ENCODE peak calls at places on chromosomes 16 and 17, in four cellular contexts. A is H1, G is HepG2, F is A549. X is an unnamed sample.

GRCh38 chr17:81090361-81091133 is 55.6 kb downstream of the BAIAP2 start:
- DNase-seq in A (peak; percentile 83), G (no peak), F (peak; percentile 44), X (peak; percentile 92)

GRCh38 chr16:85077039-85077438 is 35.2 kb downstream of the CIBAR2 start:
- DNase-seq in A (no peak), G (no peak), F (no peak), X (no peak)

GRCh38 chr17:39553326-39553945 is 54.3 kb downstream of the NEUROD2 start:
- DNase-seq in A (no peak), G (no peak), F (no peak), X (no peak)

GRCh38 chr16:74909665-74910064 is 75.3 kb downstream of the WDR59 start:
- DNase-seq in A (no peak), G (no peak), F (no peak), X (no peak)

GRCh38 chr17:76720211-76720610 is 6.2 kb downstream of the JMJD6 start:
- DNase-seq in A (no peak), G (no peak), F (no peak), X (no peak)

GRCh38 chr16:85422124-85422373 is 191.1 kb upstream of the GSE1 start:
- DNase-seq in A (peak; percentile 47), G (no peak), F (no peak), X (peak; percentile 64)

GRCh38 chr17:55632893-55633292 is 89.8 kb downstream of the TMEM100 start:
- DNase-seq in A (no peak), G (no peak), F (no peak), X (no peak)

GRCh38 chr16:48426244-48427135 is 41.3 kb upstream of the SIAH1 start:
- DNase-seq in A (no peak), G (no peak), F (no peak), X (no peak)

GRCh38 chr16:52002021-52002420 is 544.9 kb downstream of the TOX3 start:
- DNase-seq in A (no peak), G (no peak), F (no peak), X (no peak)

GRCh38 chr16:22890976-22891375 is 77.0 kb downstream of the HS3ST2 start:
- DNase-seq in A (no peak), G (no peak), F (no peak), X (no peak)

GRCh38 chr17:59254742-59255141 is 34.4 kb downstream of the GDPD1 start:
- DNase-seq in A (no peak), G (no peak), F (no peak), X (no peak)

GRCh38 chr17:68385490-68386215 is 71.6 kb downstream of the WIPI1 start:
- DNase-seq in A (no peak), G (no peak), F (no peak), X (no peak)

GRCh38 chr16:2981899-2982250 is 1.6 kb upstream of the PKMYT1 start:
- DNase-seq in A (no peak), G (no peak), F (no peak), X (peak; percentile 51)

GRCh38 chr17:37820313-37821024 is 75.6 kb upstream of the HNF1B start:
- DNase-seq in A (no peak), G (no peak), F (no peak), X (no peak)

GRCh38 chr17:54220829-54221228 is 398.1 kb downstream of the KIF2B start:
- DNase-seq in A (no peak), G (no peak), F (no peak), X (no peak)

GRCh38 chr17:82092094-82092586 is 5.9 kb downstream of the FASN start:
- DNase-seq in A (no peak), G (no peak), F (no peak), X (no peak)

GRCh38 chr16:11431915-11432465 is 86.7 kb downstream of the RMI2 start:
- DNase-seq in A (no peak), G (peak; percentile 80), F (no peak), X (no peak)

GRCh38 chr17:46764709-46765401 is 53.6 kb downstream of the WNT3 start:
- DNase-seq in A (peak; percentile 44), G (no peak), F (no peak), X (peak; percentile 46)

GRCh38 chr17:29710891-29711418 is 88.2 kb upstream of the CORO6 start:
- DNase-seq in A (no peak), G (peak; percentile 35), F (peak; percentile 53), X (peak; percentile 84)

GRCh38 chr16:76386784-76387183 is 109.6 kb downstream of the CNTNAP4 start:
- DNase-seq in A (no peak), G (no peak), F (peak; percentile 13), X (no peak)

GRCh38 chr16:30659507-30660423 is 1.5 kb downstream of the FBRS start:
- DNase-seq in A (no peak), G (no peak), F (no peak), X (peak; percentile 66)

GRCh38 chr17:69457603-69458002 is 43.1 kb downstream of the MAP2K6 start:
- DNase-seq in A (no peak), G (no peak), F (no peak), X (no peak)

GRCh38 chr17:80755650-80756405 is 211.2 kb downstream of the RPTOR start:
- DNase-seq in A (no peak), G (no peak), F (no peak), X (peak; percentile 29)

GRCh38 chr16:81599034-81599744 is 154.6 kb downstream of the CMIP start:
- DNase-seq in A (no peak), G (peak; percentile 20), F (no peak), X (no peak)

GRCh38 chr17:7111784-7112526 is 2.7 kb downstream of the ASGR2 start:
- DNase-seq in A (no peak), G (peak; percentile 23), F (no peak), X (no peak)

GRCh38 chr17:21419299-21420239 is 43.4 kb downstream of the KCNJ12 start:
- DNase-seq in A (no peak), G (no peak), F (no peak), X (no peak)

GRCh38 chr17:38476549-38476948 is 48.3 kb downstream of the ARHGAP23 start:
- DNase-seq in A (no peak), G (no peak), F (no peak), X (no peak)

GRCh38 chr16:86281435-86281834 is 228.9 kb upstream of the FOXF1 start:
- DNase-seq in A (no peak), G (no peak), F (no peak), X (no peak)

GRCh38 chr17:76673729-76674128 is 30.2 kb upstream of the ST6GALNAC1 start:
- DNase-seq in A (no peak), G (no peak), F (no peak), X (no peak)

GRCh38 chr16:9836118-9836736 is 346.0 kb downstream of the GRIN2A start:
- DNase-seq in A (no peak), G (no peak), F (no peak), X (peak; percentile 31)

GRCh38 chr16:57646388-57647039 is 18.1 kb downstream of the ADGRG1 start:
- DNase-seq in A (no peak), G (no peak), F (no peak), X (no peak)

GRCh38 chr16:22726868-22727267 is 87.1 kb upstream of the HS3ST2 start:
- DNase-seq in A (no peak), G (no peak), F (no peak), X (no peak)

GRCh38 chr16:66844342-66845079 is at the start of gene CA7:
- DNase-seq in A (peak; percentile 79), G (no peak), F (no peak), X (peak; percentile 10)

GRCh38 chr17:45380046-45380765 is 52.5 kb downstream of the ARHGAP27 start:
- DNase-seq in A (no peak), G (no peak), F (no peak), X (no peak)

GRCh38 chr17:17171186-17171585 is 34.9 kb downstream of the PLD6 start:
- DNase-seq in A (no peak), G (no peak), F (no peak), X (no peak)

GRCh38 chr17:17171991-17172939 is 33.9 kb downstream of the PLD6 start:
- DNase-seq in A (no peak), G (no peak), F (no peak), X (peak; percentile 76)

GRCh38 chr17:17168401-17168800 is 37.7 kb downstream of the PLD6 start:
- DNase-seq in A (no peak), G (no peak), F (no peak), X (no peak)

GRCh38 chr17:17169396-17169795 is 36.7 kb downstream of the PLD6 start:
- DNase-seq in A (no peak), G (no peak), F (no peak), X (no peak)

GRCh38 chr17:17170346-17170976 is 35.7 kb downstream of the PLD6 start:
- DNase-seq in A (no peak), G (no peak), F (no peak), X (no peak)
- TF ChIP-seq PHF8 in A (no peak), G (no peak), F (no peak), X (no peak)

GRCh38 chr16:17270683-17271109 is 200.1 kb downstream of the XYLT1 start:
- DNase-seq in A (no peak), G (no peak), F (no peak), X (no peak)

GRCh38 chr16:17271687-17272086 is 199.1 kb downstream of the XYLT1 start:
- DNase-seq in A (no peak), G (no peak), F (no peak), X (no peak)

GRCh38 chr16:17272716-17273115 is 198.0 kb downstream of the XYLT1 start:
- DNase-seq in A (no peak), G (no peak), F (no peak), X (no peak)

GRCh38 chr16:17275076-17275732 is 195.6 kb downstream of the XYLT1 start:
- DNase-seq in A (no peak), G (peak; percentile 85), F (peak; percentile 51), X (no peak)

DNA sequence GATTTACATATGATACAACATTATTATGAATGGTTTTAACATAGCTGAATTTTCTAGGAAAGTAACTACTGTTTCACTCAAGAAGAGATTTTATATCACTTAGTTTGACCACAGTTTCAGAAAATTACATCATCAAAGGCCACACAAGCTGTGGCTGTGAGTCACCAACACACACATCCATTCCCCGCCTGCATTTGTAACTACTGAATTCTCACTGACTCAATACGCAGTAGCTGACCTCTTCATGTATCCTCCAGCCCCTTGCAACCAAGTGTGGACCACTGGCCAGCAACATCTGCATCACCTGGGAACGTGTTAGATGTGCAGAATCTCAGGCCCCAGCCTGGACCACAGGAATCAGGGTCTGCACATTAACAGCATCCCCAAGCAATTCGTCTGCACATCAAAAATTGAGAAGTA is 197.6 kb downstream of the XYLT1 start:
- DNase-seq in A (no peak), G (peak; percentile 35), F (peak; percentile 48), X (no peak)
- TF ChIP-seq PHF8 in A (no peak), G (no peak), F (no peak), X (no peak)

DNA sequence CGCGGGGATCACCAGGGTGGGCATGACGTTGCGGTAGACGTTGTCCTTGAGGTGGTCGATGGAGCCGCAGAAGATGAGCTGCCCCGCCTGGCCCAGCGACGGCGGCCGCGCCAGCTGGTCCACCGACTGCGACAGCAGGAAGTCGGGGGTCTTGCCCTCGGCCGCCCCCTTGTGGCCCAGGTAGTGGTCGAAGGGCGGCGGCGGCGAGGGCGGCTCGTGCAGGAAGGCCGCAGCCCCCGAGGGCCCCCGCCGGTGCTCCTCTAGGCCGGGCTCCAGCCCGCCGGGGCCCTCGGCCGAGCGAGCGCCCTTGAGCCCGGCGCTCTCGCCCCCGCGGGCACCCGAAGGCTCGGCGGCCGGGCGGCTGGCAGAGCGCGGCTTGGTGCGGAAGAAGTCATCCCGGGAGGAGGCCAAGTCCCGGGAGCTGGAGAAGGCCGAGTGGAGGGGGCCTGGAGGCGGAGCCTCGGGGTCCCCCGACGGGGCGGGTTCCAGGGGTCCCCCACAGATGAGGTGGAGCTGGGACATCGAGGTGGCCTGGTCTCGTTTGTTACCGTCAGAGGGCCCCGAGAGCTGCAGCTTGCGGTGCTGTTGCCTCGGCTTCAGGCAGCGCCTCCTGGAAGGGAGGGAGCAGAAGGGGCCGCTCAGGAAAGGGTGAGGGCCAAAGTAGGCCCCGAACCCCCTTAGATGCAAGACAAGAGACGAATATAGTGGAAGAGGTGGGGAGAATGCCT is 8.9 kb downstream of the FAM171A2 start:
- DNase-seq in A (peak; percentile 96), G (no peak), F (no peak), X (peak; percentile 17)
- TF ChIP-seq PHF8 in A (no peak), G (peak; percentile 38), F (no peak), X (no peak)

GRCh38 chr17:11363575-11363974 is 122.6 kb downstream of the SHISA6 start:
- DNase-seq in A (no peak), G (no peak), F (no peak), X (no peak)
- TF ChIP-seq PHF8 in A (no peak), G (no peak), F (no peak), X (no peak)